ENCODE peak calls at places on chromosomes 1 and 21, in eight cellular contexts. W is sigmoid colon, S is upper lobe of left lung, P is Peyer's patch, B is uterus, J is IMR-90, Q is GM12891, A is esophagus squamous epithelium. H is an unnamed sample.

GRCh38 chr1:36480161-36480560 is 2.6 kb downstream of the CSF3R start:
- DNase-seq in W (peak), S (no peak), P (no peak), B (no peak), J (no peak), Q (no peak), A (no peak), H (no peak)

GRCh38 chr1:84077476-84078107 is 66.5 kb upstream of the PRKACB start:
- DNase-seq in W (peak), S (peak), P (peak), B (peak), J (peak), Q (peak), A (no peak), H (peak)

GRCh38 chr1:208772891-208773290 is 528.7 kb upstream of the PLXNA2 start:
- DNase-seq in W (no peak), S (no peak), P (no peak), B (no peak), J (no peak), Q (no peak), A (no peak), H (no peak)

GRCh38 chr1:118961156-118961555 is 27.0 kb downstream of the TBX15 start:
- DNase-seq in W (no peak), S (no peak), P (no peak), B (no peak), J (no peak), Q (no peak), A (no peak), H (no peak)

GRCh38 chr1:22848374-22848773 is 124.3 kb downstream of the LACTBL1 start:
- DNase-seq in W (no peak), S (no peak), P (no peak), B (no peak), J (no peak), Q (no peak), A (no peak), H (no peak)

GRCh38 chr1:32992489-32993214 is 28.0 kb upstream of the RNF19B start:
- DNase-seq in W (peak), S (no peak), P (peak), B (peak), J (peak), Q (peak), A (peak), H (peak)

GRCh38 chr1:98661544-98662353 is at the start of gene SNX7:
- DNase-seq in W (peak), S (peak), P (peak), B (peak), J (peak), Q (peak), A (no peak), H (peak)

GRCh38 chr1:46184920-46185658 is 8.8 kb upstream of the P3R3URF start:
- DNase-seq in W (no peak), S (no peak), P (no peak), B (no peak), J (no peak), Q (no peak), A (no peak), H (no peak)

GRCh38 chr1:221965252-221965651 is 223.4 kb upstream of the DUSP10 start:
- DNase-seq in W (no peak), S (no peak), P (no peak), B (no peak), J (no peak), Q (no peak), A (no peak), H (no peak)

GRCh38 chr1:43796111-43796581 is 88.8 kb downstream of the ST3GAL3 start:
- DNase-seq in W (no peak), S (no peak), P (no peak), B (no peak), J (peak), Q (no peak), A (no peak), H (no peak)

GRCh38 chr1:32925360-32926142 is 24.4 kb upstream of the TMEM54 start:
- DNase-seq in W (no peak), S (no peak), P (no peak), B (peak), J (no peak), Q (no peak), A (no peak), H (no peak)

GRCh38 chr1:27487927-27488522 is 1.9 kb downstream of the WASF2 start:
- DNase-seq in W (no peak), S (no peak), P (no peak), B (no peak), J (no peak), Q (no peak), A (no peak), H (no peak)

GRCh38 chr1:161166669-161167548 is 683 bp downstream of the PPOX start:
- DNase-seq in W (no peak), S (peak), P (no peak), B (no peak), J (no peak), Q (no peak), A (no peak), H (no peak)

GRCh38 chr21:33944185-33944763 is 28.7 kb upstream of the ATP5PO start:
- DNase-seq in W (no peak), S (no peak), P (no peak), B (no peak), J (no peak), Q (no peak), A (no peak), H (no peak)

GRCh38 chr1:3657096-3657475 is 4.8 kb downstream of the TP73 start:
- DNase-seq in W (peak), S (no peak), P (peak), B (no peak), J (no peak), Q (no peak), A (no peak), H (no peak)

GRCh38 chr1:223429821-223430220 is 36.6 kb downstream of the CCDC185 start:
- DNase-seq in W (no peak), S (no peak), P (no peak), B (no peak), J (no peak), Q (no peak), A (no peak), H (no peak)

GRCh38 chr1:70573317-70573843 is 162.3 kb downstream of the CTH start:
- DNase-seq in W (no peak), S (no peak), P (no peak), B (no peak), J (no peak), Q (no peak), A (no peak), H (no peak)

GRCh38 chr1:14442669-14443068 is 155.8 kb upstream of the KAZN start:
- DNase-seq in W (no peak), S (no peak), P (no peak), B (no peak), J (no peak), Q (no peak), A (no peak), H (no peak)

GRCh38 chr1:65153635-65154034 is 5.6 kb downstream of the AK4 start:
- DNase-seq in W (no peak), S (no peak), P (no peak), B (no peak), J (no peak), Q (no peak), A (no peak), H (no peak)

GRCh38 chr1:116297495-116298212 is 75.4 kb upstream of the ATP1A1 start:
- DNase-seq in W (no peak), S (peak), P (no peak), B (no peak), J (no peak), Q (no peak), A (no peak), H (no peak)

GRCh38 chr1:2977886-2978611 is 43.2 kb upstream of the ACTRT2 start:
- DNase-seq in W (peak), S (peak), P (no peak), B (no peak), J (no peak), Q (no peak), A (no peak), H (no peak)

GRCh38 chr1:9151326-9151860 is 22.5 kb upstream of the GPR157 start:
- DNase-seq in W (no peak), S (peak), P (no peak), B (no peak), J (peak), Q (no peak), A (no peak), H (no peak)

GRCh38 chr21:34367320-34367935 is 3.6 kb downstream of the KCNE2 start:
- DNase-seq in W (peak), S (no peak), P (no peak), B (peak), J (peak), Q (no peak), A (no peak), H (peak)

GRCh38 chr1:244861683-244862082 is 2.7 kb downstream of the HNRNPU start:
- DNase-seq in W (no peak), S (no peak), P (no peak), B (no peak), J (no peak), Q (no peak), A (no peak), H (no peak)

GRCh38 chr1:158931055-158931737 is at the start of gene PYHIN1:
- DNase-seq in W (no peak), S (no peak), P (no peak), B (no peak), J (no peak), Q (no peak), A (no peak), H (no peak)

GRCh38 chr1:59487335-59488031 is 190.6 kb downstream of the FGGY start:
- DNase-seq in W (no peak), S (no peak), P (no peak), B (no peak), J (peak), Q (no peak), A (no peak), H (no peak)

GRCh38 chr1:28887418-28887834 is 26.9 kb upstream of the EPB41 start:
- DNase-seq in W (no peak), S (peak), P (no peak), B (peak), J (no peak), Q (peak), A (no peak), H (no peak)

GRCh38 chr1:204997616-204998015 is 45.4 kb upstream of the CNTN2 start:
- DNase-seq in W (peak), S (no peak), P (no peak), B (no peak), J (no peak), Q (no peak), A (no peak), H (no peak)

GRCh38 chr1:242525360-242525722 is 844 bp upstream of the PLD5 start:
- DNase-seq in W (no peak), S (no peak), P (no peak), B (no peak), J (no peak), Q (no peak), A (no peak), H (no peak)

GRCh38 chr1:114298059-114298458 is 144.4 kb upstream of the SYT6 start:
- DNase-seq in W (no peak), S (peak), P (no peak), B (no peak), J (no peak), Q (no peak), A (no peak), H (no peak)

GRCh38 chr21:22575165-22575584 is 1577.0 kb downstream of the NCAM2 start:
- DNase-seq in W (no peak), S (no peak), P (no peak), B (no peak), J (no peak), Q (no peak), A (no peak), H (peak)

GRCh38 chr1:116537439-116537838 is 33.4 kb downstream of the CD58 start:
- DNase-seq in W (no peak), S (no peak), P (no peak), B (no peak), J (peak), Q (no peak), A (no peak), H (no peak)

GRCh38 chr1:1665815-1666251 is 7.0 kb upstream of the CDK11B start:
- DNase-seq in W (peak), S (no peak), P (no peak), B (no peak), J (no peak), Q (no peak), A (no peak), H (no peak)

GRCh38 chr1:168373869-168374268 is 93.2 kb downstream of the TBX19 start:
- DNase-seq in W (no peak), S (no peak), P (no peak), B (peak), J (no peak), Q (no peak), A (no peak), H (no peak)

GRCh38 chr1:119310301-119310700 is 58.3 kb upstream of the HAO2 start:
- DNase-seq in W (no peak), S (no peak), P (no peak), B (no peak), J (no peak), Q (no peak), A (no peak), H (no peak)

GRCh38 chr1:161439280-161440232 is 65.7 kb upstream of the FCGR2A start:
- DNase-seq in W (peak), S (peak), P (peak), B (no peak), J (peak), Q (peak), A (no peak), H (no peak)

GRCh38 chr1:199279107-199279506 is 640.3 kb downstream of the PTPRC start:
- DNase-seq in W (no peak), S (no peak), P (no peak), B (no peak), J (no peak), Q (no peak), A (no peak), H (no peak)

GRCh38 chr1:151518431-151518830 is 7.2 kb downstream of the CGN start:
- DNase-seq in W (no peak), S (no peak), P (no peak), B (no peak), J (no peak), Q (no peak), A (no peak), H (no peak)

GRCh38 chr1:118785246-118785645 is 202.9 kb downstream of the TBX15 start:
- DNase-seq in W (no peak), S (no peak), P (no peak), B (no peak), J (no peak), Q (no peak), A (no peak), H (no peak)

DNA sequence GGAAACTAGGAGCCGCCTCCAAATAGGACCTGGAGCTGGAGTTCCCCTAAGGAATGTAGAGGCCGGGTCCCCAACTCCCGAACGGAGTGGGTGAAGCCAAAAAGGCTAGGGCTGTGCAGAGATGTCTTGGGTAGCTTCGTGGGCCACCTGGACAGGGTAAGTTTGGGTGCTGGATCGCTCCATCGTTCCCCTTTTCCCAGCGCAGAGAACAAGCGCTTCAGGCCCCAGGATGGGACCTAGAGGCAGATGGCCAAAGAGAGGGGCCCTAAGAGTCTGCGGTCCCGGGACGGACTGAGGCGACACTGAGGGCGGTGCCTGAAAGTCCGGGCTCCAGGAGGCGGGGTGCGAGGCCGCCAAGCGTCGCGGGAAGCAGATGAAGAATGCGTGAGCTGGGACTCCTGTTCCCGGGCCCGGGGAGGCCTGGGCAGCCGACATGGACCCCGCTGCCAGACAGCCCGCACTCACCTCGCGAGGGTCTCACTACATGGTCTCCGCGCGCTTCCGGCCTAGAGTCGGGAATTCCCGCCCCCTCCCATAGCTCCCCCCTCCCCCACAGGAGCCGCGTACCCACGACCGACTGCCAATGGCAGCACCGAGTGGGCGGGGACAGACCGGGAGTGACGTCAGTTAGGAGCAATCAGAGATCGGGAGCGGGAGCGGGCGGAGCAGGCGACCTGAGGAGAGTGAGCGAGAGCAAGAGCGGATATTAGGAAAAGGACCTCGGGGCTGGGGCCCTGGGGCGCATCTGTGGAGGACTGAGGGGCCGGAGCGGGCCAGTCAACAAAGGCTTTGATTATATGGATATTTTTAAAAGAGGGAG is at the start of gene SLC39A1:
- DNase-seq in W (peak), S (peak), P (peak), B (peak), J (peak), Q (peak), A (peak), H (peak)
- TF ChIP-seq POLR2A in W (peak), S (peak), P (peak), B (peak), J (peak), Q (no peak), A (peak), H (peak)

DNA sequence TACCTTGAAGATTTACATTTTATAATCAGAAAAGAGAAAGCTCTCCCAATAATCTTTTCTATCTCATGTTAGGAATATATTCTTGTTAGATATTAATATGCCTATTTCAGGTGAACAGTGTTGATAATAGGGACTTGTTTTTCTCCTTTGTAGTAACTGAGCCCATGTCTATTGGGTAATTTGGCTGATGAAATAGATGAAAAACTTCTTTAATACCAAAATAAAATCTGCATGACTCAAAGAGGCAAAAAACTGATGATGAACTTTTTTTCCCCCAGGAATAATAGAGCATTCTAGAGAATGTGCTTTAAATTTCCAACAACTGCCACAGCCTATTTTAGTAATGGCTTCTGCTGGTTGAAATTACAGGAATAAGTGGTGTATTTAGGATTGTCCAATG is 178.9 kb upstream of the GREM2 start:
- DNase-seq in W (no peak), S (no peak), P (no peak), B (no peak), J (peak), Q (no peak), A (no peak), H (no peak)
- TF ChIP-seq POLR2A in W (no peak), S (no peak), P (no peak), B (no peak), J (no peak), Q (no peak), A (no peak), H (no peak)

DNA sequence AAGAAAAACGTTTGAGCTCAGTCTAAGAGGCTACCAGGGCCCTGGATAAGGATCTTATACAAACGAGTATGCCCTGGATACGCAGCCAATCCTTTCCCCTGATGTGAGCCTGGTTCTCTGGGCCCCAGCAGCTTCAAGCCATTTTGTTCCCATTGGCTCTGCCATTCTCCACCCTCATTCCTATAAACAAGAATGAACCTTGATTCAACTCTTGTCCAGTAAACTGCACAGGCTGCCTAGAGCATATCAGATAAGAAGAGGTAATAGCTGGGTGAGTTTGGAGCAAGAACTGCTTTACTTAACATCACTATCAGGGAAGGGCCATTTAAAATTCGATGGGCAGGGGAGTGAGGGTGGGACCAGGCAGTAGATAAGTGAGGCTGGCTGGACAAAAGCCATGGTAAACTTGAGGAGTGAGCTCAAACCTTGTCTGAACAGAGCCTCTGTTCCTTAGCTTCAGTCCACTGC is 11.3 kb downstream of the BTG2 start:
- DNase-seq in W (peak), S (no peak), P (no peak), B (no peak), J (peak), Q (no peak), A (no peak), H (no peak)
- TF ChIP-seq POLR2A in W (peak), S (no peak), P (peak), B (no peak), J (no peak), Q (no peak), A (no peak), H (no peak)

DNA sequence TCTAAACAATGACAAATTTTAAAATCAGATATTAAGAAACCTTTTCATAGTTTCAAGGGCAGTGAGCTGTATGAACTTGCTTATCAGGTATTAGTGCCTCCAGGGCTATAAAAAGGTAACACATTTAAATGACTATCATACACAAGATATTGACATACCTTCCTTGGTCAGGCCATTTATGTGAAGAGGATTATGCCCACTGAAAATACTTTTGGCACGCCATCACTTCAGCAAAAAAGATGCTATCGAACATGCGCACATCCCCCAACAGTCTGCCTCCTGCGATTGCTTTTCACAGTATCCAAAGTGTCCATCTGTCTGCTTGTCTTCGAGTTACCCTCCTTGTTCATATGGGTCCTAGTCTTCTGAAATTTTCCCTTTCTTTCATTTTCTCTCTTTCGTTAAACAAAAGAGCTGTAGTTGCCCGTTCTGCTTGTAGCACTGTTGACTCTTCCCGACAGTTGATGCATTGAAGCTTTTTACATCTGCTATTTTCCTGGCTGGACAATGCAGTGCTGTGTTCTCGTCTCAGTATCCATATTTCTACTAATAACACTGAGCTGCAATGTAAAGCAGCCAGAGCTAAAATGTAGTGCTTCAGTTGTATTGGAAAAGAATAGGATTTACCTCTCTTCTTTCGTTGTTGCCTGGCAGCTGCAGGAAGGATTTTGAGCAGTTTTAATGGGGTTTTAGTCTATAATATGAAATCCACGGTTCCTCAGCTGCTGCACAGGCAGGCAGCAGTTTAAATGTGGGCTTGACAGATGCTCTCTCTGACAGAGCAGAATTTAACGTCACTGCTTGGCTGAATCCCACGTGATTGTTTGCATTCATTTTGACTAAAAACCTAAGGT is at the start of gene B3GALT2:
- DNase-seq in W (peak), S (no peak), P (no peak), B (no peak), J (peak), Q (no peak), A (no peak), H (no peak)
- TF ChIP-seq POLR2A in W (peak), S (no peak), P (peak), B (no peak), J (no peak), Q (no peak), A (no peak), H (no peak)

GRCh38 chr1:167219194-167219593 is 1.5 kb upstream of the POU2F1 start:
- DNase-seq in W (no peak), S (no peak), P (no peak), B (no peak), J (no peak), Q (no peak), A (no peak), H (no peak)

GRCh38 chr1:167219646-167220536 is 795 bp upstream of the POU2F1 start:
- DNase-seq in W (peak), S (peak), P (peak), B (peak), J (peak), Q (peak), A (peak), H (peak)

GRCh38 chr1:167220537-167221125 is at the start of gene POU2F1:
- DNase-seq in W (peak), S (peak), P (peak), B (peak), J (peak), Q (peak), A (peak), H (peak)

GRCh38 chr1:167221804-167222610 is 1.3 kb downstream of the POU2F1 start:
- DNase-seq in W (peak), S (peak), P (peak), B (peak), J (peak), Q (peak), A (peak), H (peak)

GRCh38 chr1:167221126-167221803 is 579 bp downstream of the POU2F1 start:
- DNase-seq in W (no peak), S (peak), P (no peak), B (no peak), J (no peak), Q (no peak), A (no peak), H (peak)
- TF ChIP-seq POLR2A in W (no peak), S (no peak), P (no peak), B (no peak), J (no peak), Q (no peak), A (peak), H (no peak)

H was measured in H54.